ENCODE peak calls at places on chromosomes 2 and 18, in nine cellular contexts. G, L, K, I, Y, H, S, C and M are unnamed samples.
A peak's percentile ranks its signal among the peaks of the same experiment; 100 is the strongest.

GRCh38 chr2:80145499-80145898 is 159.1 kb downstream of the LRRTM1 start:
- DNase-seq in G (no peak), L (no peak), K (no peak), I (no peak), Y (no peak), H (no peak), S (no peak), C (no peak), M (no peak)

GRCh38 chr2:9770308-9771100 is 72.8 kb upstream of the TAF1B start:
- DNase-seq in G (peak; percentile 87), L (no peak), K (no peak), I (no peak), Y (peak; percentile 72), H (peak; percentile 86), S (peak; percentile 26), C (peak; percentile 70), M (peak; percentile 72)

GRCh38 chr2:86032861-86033595 is 72.7 kb downstream of the POLR1A start:
- DNase-seq in G (no peak), L (no peak), K (no peak), I (no peak), Y (no peak), H (no peak), S (no peak), C (no peak), M (no peak)

GRCh38 chr2:152284398-152284797 is 50.6 kb upstream of the FMNL2 start:
- DNase-seq in G (no peak), L (no peak), K (no peak), I (no peak), Y (no peak), H (no peak), S (no peak), C (peak; percentile 3), M (peak; percentile 13)

GRCh38 chr2:134314656-134315377 is 60.9 kb downstream of the MGAT5 start:
- DNase-seq in G (no peak), L (no peak), K (no peak), I (no peak), Y (no peak), H (no peak), S (no peak), C (no peak), M (no peak)

GRCh38 chr2:45964226-45964841 is 312.9 kb downstream of the PRKCE start:
- DNase-seq in G (peak; percentile 71), L (no peak), K (peak; percentile 80), I (peak; percentile 97), Y (peak; percentile 100), H (peak; percentile 77), S (peak; percentile 55), C (peak; percentile 93), M (peak; percentile 94)

GRCh38 chr2:51633073-51633472 is 601.1 kb upstream of the NRXN1 start:
- DNase-seq in G (no peak), L (no peak), K (no peak), I (no peak), Y (no peak), H (no peak), S (no peak), C (no peak), M (no peak)

GRCh38 chr2:43224571-43225092 is 1.8 kb downstream of the ZFP36L2 start:
- DNase-seq in G (no peak), L (peak; percentile 69), K (no peak), I (no peak), Y (peak; percentile 13), H (peak; percentile 74), S (no peak), C (no peak), M (no peak)

GRCh38 chr2:15242936-15243461 is 318.1 kb downstream of the NBAS start:
- DNase-seq in G (no peak), L (no peak), K (no peak), I (no peak), Y (no peak), H (no peak), S (no peak), C (no peak), M (no peak)

GRCh38 chr2:238854699-238855111 is 6.8 kb downstream of the TWIST2 start:
- DNase-seq in G (peak; percentile 46), L (no peak), K (no peak), I (no peak), Y (no peak), H (peak; percentile 49), S (no peak), C (no peak), M (no peak)

GRCh38 chr2:214322662-214323061 is 88.2 kb upstream of the VWC2L start:
- DNase-seq in G (no peak), L (no peak), K (no peak), I (no peak), Y (peak; percentile 56), H (no peak), S (no peak), C (no peak), M (peak; percentile 36)

GRCh38 chr18:75896865-75897264 is 469.4 kb upstream of the SMIM21 start:
- DNase-seq in G (no peak), L (no peak), K (no peak), I (no peak), Y (peak; percentile 46), H (no peak), S (no peak), C (no peak), M (no peak)

GRCh38 chr2:128979182-128979581 is 660.5 kb upstream of the HS6ST1 start:
- DNase-seq in G (no peak), L (no peak), K (no peak), I (no peak), Y (no peak), H (no peak), S (no peak), C (no peak), M (no peak)
- TF ChIP-seq CTCF in G (no peak), L (no peak), K (no peak), I (no peak), Y (no peak), H (no peak), S (no peak), C (no peak), M (no peak)

GRCh38 chr18:55320399-55321255 is 267.4 kb downstream of the TCF4 start:
- DNase-seq in G (no peak), L (no peak), K (no peak), I (no peak), Y (no peak), H (no peak), S (no peak), C (peak; percentile 53), M (peak; percentile 60)
- H3K4me3 ChIP-seq in G (peak overlapping the region; percentile 57), L (peak overlapping the region; percentile 91), K (peak overlapping the region; percentile 55), I (no peak overlapping the region), Y (peak overlapping the region; percentile 73), H (peak overlapping the region; percentile 55), S (peak overlapping the region; percentile 68), C (peak overlapping the region; percentile 67), M (peak overlapping the region; percentile 73)

DNA sequence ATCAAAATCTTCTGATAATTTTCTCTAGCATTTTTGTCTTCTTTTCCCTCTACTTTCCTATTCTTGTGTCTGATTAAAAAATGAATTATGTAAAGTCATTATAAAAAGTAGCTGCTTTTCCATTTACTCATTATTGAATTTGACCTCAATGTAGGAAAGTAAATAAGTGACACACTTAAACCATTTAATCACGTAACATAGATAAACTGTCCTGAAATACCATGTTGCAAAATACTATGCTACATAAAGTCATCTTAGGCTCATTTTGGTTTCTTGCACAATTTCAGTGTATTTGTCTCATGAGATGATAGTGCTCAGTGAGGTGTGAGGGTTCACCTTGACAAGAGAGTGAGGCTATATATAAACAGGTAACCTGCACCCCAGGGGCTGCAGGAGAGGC is 502.6 kb downstream of the RNF144A start:
- DNase-seq in G (no peak), L (no peak), K (no peak), I (no peak), Y (peak; percentile 58), H (no peak), S (no peak), C (no peak), M (no peak)
- TF ChIP-seq CTCF in G (no peak), L (no peak), K (no peak), I (no peak), Y (no peak), H (no peak), S (no peak), C (no peak), M (no peak)

GRCh38 chr2:24580561-24580960 is 89.5 kb downstream of the NCOA1 start:
- DNase-seq in G (no peak), L (no peak), K (no peak), I (no peak), Y (no peak), H (no peak), S (no peak), C (no peak), M (no peak)

GRCh38 chr2:24576146-24576545 is 85.1 kb downstream of the NCOA1 start:
- DNase-seq in G (no peak), L (no peak), K (no peak), I (no peak), Y (no peak), H (no peak), S (no peak), C (no peak), M (no peak)

GRCh38 chr2:24579053-24579803 is 88.2 kb downstream of the NCOA1 start:
- DNase-seq in G (no peak), L (no peak), K (no peak), I (no peak), Y (no peak), H (no peak), S (no peak), C (no peak), M (no peak)

GRCh38 chr2:24576617-24577016 is 85.6 kb downstream of the NCOA1 start:
- DNase-seq in G (no peak), L (no peak), K (no peak), I (no peak), Y (no peak), H (no peak), S (no peak), C (no peak), M (no peak)

GRCh38 chr2:24577481-24577880 is 86.4 kb downstream of the NCOA1 start:
- DNase-seq in G (no peak), L (peak; percentile 64), K (no peak), I (no peak), Y (no peak), H (no peak), S (no peak), C (no peak), M (no peak)
- H3K4me3 ChIP-seq in G (no peak overlapping the region), L (peak overlapping the region; percentile 41), K (no peak overlapping the region), I (no peak overlapping the region), Y (no peak overlapping the region), H (no peak overlapping the region), S (no peak overlapping the region), C (no peak overlapping the region), M (no peak overlapping the region)